ENCODE peak calls at places on chromosomes 1 and 21, in five cellular contexts. L is stimulated activated CD8-positive, alpha-beta memory T cell treated with anti-CD3 and anti-CD28 coated beads, Interleukin-4, amount 100 ng/mL, for 4 hours; D is upper lobe of right lung; U is HuH-7.5; J is GM06990. M is an unnamed sample.

GRCh38 chr1:15948091-15948591 is 27.8 kb downstream of the ZBTB17 start:
- DNase-seq in J (no peak), U (no peak), D (no peak), L (no peak), M (peak)

GRCh38 chr21:38741092-38741975 is 64.4 kb upstream of the ETS2 start:
- DNase-seq in D (no peak), U (no peak), J (no peak), L (no peak), M (no peak)

GRCh38 chr1:181660621-181661020 is 177.3 kb downstream of the CACNA1E start:
- DNase-seq in U (no peak), J (no peak), L (no peak), D (no peak), M (no peak)

GRCh38 chr1:167357305-167357704 is 136.6 kb downstream of the POU2F1 start:
- DNase-seq in J (peak), L (no peak), U (no peak), D (no peak), M (no peak)

GRCh38 chr1:210646258-210646616 is 317.5 kb downstream of the HHAT start:
- DNase-seq in J (no peak), U (no peak), D (no peak), L (no peak), M (no peak)

GRCh38 chr1:227748496-227749182 is 13.4 kb downstream of the SNAP47 start:
- DNase-seq in J (no peak), D (no peak), L (no peak), U (no peak), M (no peak)

GRCh38 chr1:206037521-206037920 is 13.8 kb upstream of the CTSE start:
- DNase-seq in L (no peak), D (no peak), J (no peak), U (no peak), M (no peak)

GRCh38 chr1:214386747-214387146 is 105.8 kb downstream of the SMYD2 start:
- DNase-seq in L (no peak), J (no peak), U (no peak), D (no peak), M (no peak)